ENCODE peak calls at places on chromosome 12, in four cellular contexts. C is uterus, R is Peyer's patch, A is Karpas-422. Z is an unnamed sample.

GRCh38 chr12:12376636-12377448 is 20.0 kb downstream of the BORCS5 start:
- DNase-seq in C (peak; percentile 50), R (no peak), A (peak; percentile 90), Z (peak; percentile 85)

GRCh38 chr12:83145325-83145724 is 458.6 kb downstream of the TMTC2 start:
- DNase-seq in C (no peak), R (no peak), A (no peak), Z (no peak)

GRCh38 chr12:68397566-68398158 is 65.5 kb upstream of the MDM1 start:
- DNase-seq in C (no peak), R (no peak), A (no peak), Z (no peak)

GRCh38 chr12:58277231-58277630 is 335.9 kb downstream of the ATP23 start:
- DNase-seq in C (no peak), R (no peak), A (no peak), Z (no peak)

GRCh38 chr12:24596768-24597388 is 352.0 kb downstream of the BCAT1 start:
- DNase-seq in C (no peak), R (no peak), A (peak; percentile 76), Z (peak; percentile 71)

GRCh38 chr12:77928078-77928477 is 97.4 kb downstream of the NAV3 start:
- DNase-seq in C (no peak), R (no peak), A (no peak), Z (no peak)

GRCh38 chr12:3752096-3752709 is 706 bp downstream of the CRACR2A start:
- DNase-seq in C (no peak), R (peak; percentile 81), A (peak; percentile 88), Z (peak; percentile 75)

GRCh38 chr12:93135286-93136239 is 206.5 kb upstream of the EEA1 start:
- DNase-seq in C (no peak), R (no peak), A (no peak), Z (peak; percentile 57)

GRCh38 chr12:49413796-49414195 is 46.5 kb downstream of the SPATS2 start:
- DNase-seq in C (no peak), R (no peak), A (no peak), Z (peak; percentile 16)

GRCh38 chr12:99389751-99390150 is 257.8 kb upstream of the GARIN6 start:
- DNase-seq in C (no peak), R (no peak), A (peak; percentile 52), Z (no peak)

GRCh38 chr12:122969657-122970056 is 3.4 kb upstream of the ABCB9 start:
- DNase-seq in C (no peak), R (no peak), A (no peak), Z (no peak)

GRCh38 chr12:23204933-23205778 is 580.2 kb downstream of the ETNK1 start:
- DNase-seq in C (no peak), R (no peak), A (peak; percentile 81), Z (peak; percentile 77)

GRCh38 chr12:104695453-104696148 is 238.9 kb downstream of the CHST11 start:
- DNase-seq in C (no peak), R (peak; percentile 30), A (no peak), Z (peak; percentile 93)

GRCh38 chr12:105878964-105879363 is 259.8 kb downstream of the NUAK1 start:
- DNase-seq in C (no peak), R (no peak), A (no peak), Z (no peak)

GRCh38 chr12:685388-685787 is 22.1 kb upstream of the NINJ2 start:
- DNase-seq in C (no peak), R (peak; percentile 82), A (peak; percentile 70), Z (no peak)
- H3K4me3 ChIP-seq in C (no peak overlapping the region), R (no peak overlapping the region), A (no peak overlapping the region), Z (no peak overlapping the region)

DNA sequence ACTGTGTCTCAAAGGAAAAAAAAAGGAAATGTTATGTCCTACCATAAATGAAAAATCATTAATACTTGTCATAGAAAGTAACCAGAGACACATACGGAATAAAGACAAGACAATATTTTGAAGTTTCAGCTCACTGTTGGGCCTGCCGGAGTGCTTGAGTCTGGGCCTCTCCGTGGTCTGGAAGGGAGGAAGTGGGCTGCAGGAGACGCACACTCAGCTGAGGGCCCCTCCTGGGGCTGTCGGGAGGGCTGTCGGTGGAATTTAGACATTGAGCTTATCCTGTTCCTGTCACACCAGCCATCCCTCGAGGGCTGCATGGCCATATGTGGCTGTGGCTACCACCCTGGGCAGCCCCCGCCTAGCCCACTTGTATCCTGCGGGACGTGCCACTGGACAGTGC is 80.6 kb downstream of the DDX51 start:
- DNase-seq in C (no peak), R (no peak), A (no peak), Z (no peak)
- H3K4me3 ChIP-seq in C (no peak overlapping the region), R (no peak overlapping the region), A (no peak overlapping the region), Z (no peak overlapping the region)

GRCh38 chr12:84161296-84161695 is 751.3 kb downstream of the SLC6A15 start:
- DNase-seq in C (no peak), R (no peak), A (no peak), Z (peak; percentile 7)
- H3K4me3 ChIP-seq in C (no peak overlapping the region), R (no peak overlapping the region), A (no peak overlapping the region), Z (no peak overlapping the region)

DNA sequence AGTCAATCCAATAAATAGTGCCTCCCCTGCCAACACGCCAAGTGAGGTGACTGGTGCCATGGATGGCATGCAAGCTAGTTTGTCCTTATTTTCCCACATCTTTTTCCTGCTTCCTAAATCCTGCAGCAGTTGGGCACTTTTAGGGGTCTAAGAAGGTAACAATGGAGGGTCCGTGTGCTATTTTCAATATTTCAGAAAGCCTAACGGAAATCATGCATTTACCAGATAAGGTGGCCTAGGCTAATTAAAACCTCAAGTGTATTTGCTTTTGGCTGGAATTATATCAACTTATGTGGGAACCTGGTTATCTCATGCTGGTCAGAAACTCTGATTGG is 4.9 kb downstream of the ITGA5 start:
- DNase-seq in C (no peak), R (no peak), A (no peak), Z (no peak)
- H3K4me3 ChIP-seq in C (no peak overlapping the region), R (peak overlapping the region; percentile 13), A (no peak overlapping the region), Z (peak overlapping the region; percentile 22)

GRCh38 chr12:110637869-110638441 is 24.0 kb downstream of the TCTN1 start:
- DNase-seq in C (no peak), R (peak; percentile 49), A (no peak), Z (peak; percentile 4)
- H3K4me3 ChIP-seq in C (no peak overlapping the region), R (no peak overlapping the region), A (no peak overlapping the region), Z (no peak overlapping the region)

GRCh38 chr12:53205747-53206146 is 1.3 kb downstream of the ITGB7 start:
- DNase-seq in C (no peak), R (peak; percentile 68), A (peak; percentile 86), Z (peak; percentile 91)
- H3K4me3 ChIP-seq in C (no peak overlapping the region), R (peak overlapping the region; percentile 51), A (peak overlapping the region; percentile 74), Z (no peak overlapping the region)